ENCODE peak calls at places on chromosomes 3 and 15, in five cellular contexts. N is cardiac fibroblast, S is spleen, X is cardiac muscle cell, U is activated T-cell treated with anti-CD3 and anti-CD28 coated beads for 1 hour. T is an unnamed sample.

GRCh38 chr3:31772781-31773180 is 208.3 kb downstream of the OSBPL10 start:
- DNase-seq in U (no peak), X (no peak), S (no peak), N (no peak), T (no peak)

GRCh38 chr15:79170256-79170664 is 79.7 kb upstream of the RASGRF1 start:
- DNase-seq in U (no peak), S (no peak), N (peak), X (peak), T (no peak)

GRCh38 chr3:126984391-126985142 is 1.7 kb downstream of the PLXNA1 start:
- DNase-seq in U (no peak), N (no peak), S (no peak), X (no peak), T (no peak)

GRCh38 chr3:189080745-189081144 is 91.0 kb upstream of the TPRG1 start:
- DNase-seq in U (no peak), N (no peak), S (no peak), X (no peak), T (no peak)

GRCh38 chr3:171375704-171376103 is 84.5 kb downstream of the TNIK start:
- DNase-seq in X (no peak), S (no peak), N (no peak), U (no peak), T (no peak)

GRCh38 chr3:133490468-133491351 is 82.8 kb upstream of the CDV3 start:
- DNase-seq in X (no peak), S (peak), N (no peak), U (peak), T (no peak)

GRCh38 chr3:40623567-40623966 is 98.8 kb downstream of the ZNF621 start:
- DNase-seq in S (peak), U (no peak), X (no peak), N (peak), T (no peak)

GRCh38 chr3:133269393-133269792 is 130.5 kb upstream of the BFSP2 start:
- DNase-seq in S (no peak), N (no peak), X (no peak), U (no peak), T (no peak)

GRCh38 chr3:4247391-4247790 is 55.8 kb upstream of the SETMAR start:
- DNase-seq in N (no peak), S (no peak), X (no peak), U (no peak), T (no peak)

GRCh38 chr3:38643090-38643489 is 6.4 kb downstream of the SCN5A start:
- DNase-seq in S (peak), X (no peak), U (no peak), N (no peak), T (no peak)

GRCh38 chr3:183324083-183324482 is 71.0 kb downstream of the B3GNT5 start:
- DNase-seq in X (peak), U (no peak), S (no peak), N (peak), T (no peak)

GRCh38 chr15:96064351-96064756 is 266.1 kb upstream of the NR2F2 start:
- DNase-seq in U (no peak), X (peak), N (peak), S (no peak), T (no peak)

GRCh38 chr15:68733666-68734065 is 87.0 kb downstream of the ANP32A start:
- DNase-seq in X (peak), N (peak), S (no peak), U (no peak), T (no peak)

GRCh38 chr3:140599496-140599895 is 78.4 kb upstream of the TRIM42 start:
- DNase-seq in X (no peak), N (no peak), U (no peak), S (no peak), T (no peak)

GRCh38 chr3:148697311-148698189 is at the start of gene AGTR1:
- DNase-seq in U (no peak), N (peak), X (peak), S (peak), T (peak)

GRCh38 chr15:66594836-66595235 is 29.0 kb upstream of the LCTL start:
- DNase-seq in U (no peak), N (no peak), S (no peak), X (no peak), T (no peak)

GRCh38 chr3:12906141-12906915 is 65.0 kb upstream of the RPL32 start:
- DNase-seq in X (no peak), N (no peak), S (no peak), U (no peak), T (no peak)

GRCh38 chr3:111616417-111617105 is 21.4 kb upstream of the ZBED2 start:
- DNase-seq in X (peak), S (peak), N (no peak), U (peak), T (no peak)

GRCh38 chr15:50959717-50960116 is 51.2 kb downstream of the AP4E1 start:
- DNase-seq in U (no peak), S (no peak), X (no peak), N (no peak), T (no peak)

GRCh38 chr15:43488790-43489585 is 4.0 kb downstream of the TP53BP1 start:
- DNase-seq in N (peak), S (no peak), X (peak), U (no peak), T (no peak)

GRCh38 chr3:150407051-150407817 is 864 bp upstream of the TSC22D2 start:
- DNase-seq in S (no peak), U (no peak), N (peak), X (peak), T (no peak)

GRCh38 chr3:159077860-159078259 is 276.0 kb downstream of the MFSD1 start:
- DNase-seq in S (no peak), X (peak), U (no peak), N (no peak), T (no peak)

GRCh38 chr3:31980530-31981205 is 394 bp downstream of the OSBPL10 start:
- DNase-seq in N (peak), U (peak), S (peak), X (peak), T (peak)

GRCh38 chr3:47007482-47008257 is 28.2 kb downstream of the NBEAL2 start:
- DNase-seq in U (no peak), N (no peak), S (peak), X (no peak), T (peak)

GRCh38 chr3:179474480-179474879 is 23.2 kb upstream of the GNB4 start:
- DNase-seq in S (no peak), U (no peak), N (no peak), X (no peak), T (no peak)